ENCODE peak calls at places on chromosomes 1 and 21, in eight cellular contexts. One of them, this sample, is unnamed. For H3K9me3 and H3K27me3, the result is how much of the 10 kb centered on the place peaks cover.

GRCh38 chr1:20150326-20150705 is 11.2 kb downstream of the PLA2G2F start:
- DNase-seq in DND-41: no peak
- DNase-seq in pancreas: no peak
- DNase-seq in Karpas-422: no peak
- DNase-seq in Panc1: no peak
- DNase-seq in lower lobe of right lung: no peak
- DNase-seq in IMR-90: no peak
- DNase-seq in gastrocnemius medialis: no peak
- DNase-seq in this sample: no peak

GRCh38 chr1:83497563-83497962 is 501.4 kb downstream of the TTLL7 start:
- DNase-seq in pancreas: no peak
- DNase-seq in DND-41: no peak
- DNase-seq in Karpas-422: no peak
- DNase-seq in gastrocnemius medialis: no peak
- DNase-seq in IMR-90: no peak
- DNase-seq in lower lobe of right lung: no peak
- DNase-seq in Panc1: no peak
- DNase-seq in this sample: no peak

GRCh38 chr1:10680487-10680886 is 116.0 kb downstream of the CASZ1 start:
- DNase-seq in Panc1: no peak
- DNase-seq in lower lobe of right lung: peak
- DNase-seq in pancreas: no peak
- DNase-seq in Karpas-422: no peak
- DNase-seq in gastrocnemius medialis: no peak
- DNase-seq in DND-41: no peak
- DNase-seq in IMR-90: no peak
- DNase-seq in this sample: no peak

GRCh38 chr1:182962554-182963115 is 9.7 kb upstream of the SHCBP1L start:
- DNase-seq in DND-41: peak
- DNase-seq in lower lobe of right lung: peak
- DNase-seq in Panc1: peak
- DNase-seq in IMR-90: peak
- DNase-seq in Karpas-422: peak
- DNase-seq in gastrocnemius medialis: peak
- DNase-seq in pancreas: peak
- DNase-seq in this sample: peak

GRCh38 chr1:29645586-29645985 is 409.3 kb downstream of the PTPRU start:
- DNase-seq in pancreas: no peak
- DNase-seq in DND-41: no peak
- DNase-seq in Panc1: no peak
- DNase-seq in lower lobe of right lung: no peak
- DNase-seq in gastrocnemius medialis: no peak
- DNase-seq in IMR-90: no peak
- DNase-seq in Karpas-422: no peak
- DNase-seq in this sample: no peak

GRCh38 chr1:85240174-85240601 is 19.3 kb downstream of the C1orf52 start:
- DNase-seq in Panc1: no peak
- DNase-seq in lower lobe of right lung: no peak
- DNase-seq in pancreas: no peak
- DNase-seq in gastrocnemius medialis: no peak
- DNase-seq in IMR-90: peak
- DNase-seq in DND-41: no peak
- DNase-seq in Karpas-422: no peak
- DNase-seq in this sample: no peak

GRCh38 chr1:247421074-247421473 is 5.1 kb downstream of the NLRP3 start:
- DNase-seq in DND-41: no peak
- DNase-seq in lower lobe of right lung: no peak
- DNase-seq in Panc1: no peak
- DNase-seq in Karpas-422: no peak
- DNase-seq in pancreas: no peak
- DNase-seq in IMR-90: no peak
- DNase-seq in gastrocnemius medialis: no peak
- DNase-seq in this sample: no peak

GRCh38 chr1:173852105-173852504 is 15.7 kb downstream of the GAS5 start:
- DNase-seq in lower lobe of right lung: no peak
- DNase-seq in Karpas-422: no peak
- DNase-seq in Panc1: no peak
- DNase-seq in IMR-90: peak
- DNase-seq in pancreas: no peak
- DNase-seq in gastrocnemius medialis: no peak
- DNase-seq in DND-41: no peak
- DNase-seq in this sample: no peak

GRCh38 chr1:155454096-155454495 is 108.5 kb downstream of the ASH1L start:
- DNase-seq in Panc1: no peak
- DNase-seq in lower lobe of right lung: no peak
- DNase-seq in Karpas-422: no peak
- DNase-seq in DND-41: no peak
- DNase-seq in IMR-90: peak
- DNase-seq in pancreas: no peak
- DNase-seq in gastrocnemius medialis: no peak
- DNase-seq in this sample: no peak

GRCh38 chr1:77538956-77539509 is 143.4 kb downstream of the ZZZ3 start:
- DNase-seq in Karpas-422: peak
- DNase-seq in DND-41: no peak
- DNase-seq in IMR-90: peak
- DNase-seq in gastrocnemius medialis: no peak
- DNase-seq in Panc1: peak
- DNase-seq in lower lobe of right lung: no peak
- DNase-seq in pancreas: peak
- DNase-seq in this sample: peak

GRCh38 chr1:243693764-243694163 is 156.3 kb downstream of the AKT3 start:
- DNase-seq in pancreas: no peak
- DNase-seq in DND-41: no peak
- DNase-seq in IMR-90: no peak
- DNase-seq in lower lobe of right lung: no peak
- DNase-seq in Panc1: no peak
- DNase-seq in Karpas-422: no peak
- DNase-seq in gastrocnemius medialis: no peak
- DNase-seq in this sample: no peak

GRCh38 chr1:21355956-21356355 is 65.7 kb upstream of the ECE1 start:
- DNase-seq in Panc1: no peak
- DNase-seq in gastrocnemius medialis: no peak
- DNase-seq in IMR-90: no peak
- DNase-seq in Karpas-422: no peak
- DNase-seq in lower lobe of right lung: no peak
- DNase-seq in pancreas: peak
- DNase-seq in DND-41: no peak
- DNase-seq in this sample: no peak

GRCh38 chr1:64881281-64881680 is 85.1 kb downstream of the JAK1 start:
- DNase-seq in Karpas-422: no peak
- DNase-seq in IMR-90: peak
- DNase-seq in pancreas: no peak
- DNase-seq in gastrocnemius medialis: no peak
- DNase-seq in lower lobe of right lung: no peak
- DNase-seq in Panc1: no peak
- DNase-seq in DND-41: no peak
- DNase-seq in this sample: no peak

GRCh38 chr1:64546018-64546417 is 76.1 kb downstream of the CACHD1 start:
- DNase-seq in IMR-90: no peak
- DNase-seq in Karpas-422: no peak
- DNase-seq in Panc1: no peak
- DNase-seq in pancreas: no peak
- DNase-seq in lower lobe of right lung: no peak
- DNase-seq in gastrocnemius medialis: no peak
- DNase-seq in DND-41: no peak
- DNase-seq in this sample: no peak

GRCh38 chr1:18661404-18662285 is 31.0 kb downstream of the PAX7 start:
- DNase-seq in DND-41: peak
- DNase-seq in lower lobe of right lung: no peak
- DNase-seq in pancreas: no peak
- DNase-seq in Karpas-422: no peak
- DNase-seq in IMR-90: no peak
- DNase-seq in Panc1: no peak
- DNase-seq in gastrocnemius medialis: no peak
- DNase-seq in this sample: no peak

GRCh38 chr1:47562147-47562546 is 124.3 kb downstream of the FOXD2 start:
- DNase-seq in gastrocnemius medialis: no peak
- DNase-seq in DND-41: no peak
- DNase-seq in Karpas-422: no peak
- DNase-seq in lower lobe of right lung: no peak
- DNase-seq in Panc1: no peak
- DNase-seq in pancreas: no peak
- DNase-seq in IMR-90: no peak
- DNase-seq in this sample: no peak

GRCh38 chr1:152185544-152186391 is 26.7 kb upstream of the RPTN start:
- DNase-seq in IMR-90: peak
- DNase-seq in lower lobe of right lung: no peak
- DNase-seq in Karpas-422: peak
- DNase-seq in Panc1: no peak
- DNase-seq in gastrocnemius medialis: no peak
- DNase-seq in DND-41: peak
- DNase-seq in pancreas: no peak
- DNase-seq in this sample: no peak

GRCh38 chr1:36323636-36324321 is at the start of gene EVA1B:
- DNase-seq in IMR-90: peak
- DNase-seq in lower lobe of right lung: peak
- DNase-seq in Karpas-422: no peak
- DNase-seq in gastrocnemius medialis: peak
- DNase-seq in pancreas: peak
- DNase-seq in Panc1: no peak
- DNase-seq in DND-41: peak
- DNase-seq in this sample: peak

GRCh38 chr21:42847726-42848125 is 31.6 kb downstream of the WDR4 start:
- DNase-seq in DND-41: no peak
- DNase-seq in Panc1: no peak
- DNase-seq in gastrocnemius medialis: no peak
- DNase-seq in pancreas: no peak
- DNase-seq in Karpas-422: no peak
- DNase-seq in lower lobe of right lung: peak
- DNase-seq in IMR-90: no peak
- DNase-seq in this sample: no peak

DNA sequence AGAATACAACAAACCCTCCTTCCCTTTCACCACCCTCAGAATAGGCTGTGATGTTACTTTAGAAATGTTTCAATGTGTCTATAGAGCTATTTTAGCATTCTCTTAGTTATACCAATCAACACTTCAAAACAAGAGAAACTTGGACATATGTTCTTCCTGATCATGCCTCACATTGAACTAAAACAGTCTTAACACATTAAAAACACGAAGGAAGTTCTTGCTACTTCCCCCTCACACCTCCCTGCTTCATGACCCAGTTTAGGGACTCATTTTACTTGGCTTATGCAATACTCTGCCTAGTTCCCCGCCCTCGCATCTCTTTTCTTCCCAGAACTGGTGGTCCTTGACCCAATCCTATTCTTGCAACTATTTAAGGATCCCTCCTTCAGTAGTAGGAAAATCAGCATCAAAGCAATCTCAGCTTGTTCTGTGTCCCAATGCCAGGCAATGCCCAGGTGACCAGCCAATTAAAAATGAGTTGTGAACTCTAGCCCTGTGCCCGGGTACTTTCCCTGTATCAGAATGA is 408.8 kb upstream of the BEND5 start:
- DNase-seq in IMR-90: no peak
- DNase-seq in pancreas: no peak
- DNase-seq in Karpas-422: no peak
- DNase-seq in gastrocnemius medialis: no peak
- DNase-seq in lower lobe of right lung: no peak
- DNase-seq in DND-41: no peak
- DNase-seq in Panc1: no peak
- DNase-seq in this sample: no peak
- H3K9me3 ChIP-seq in IMR-90: under half
- H3K9me3 ChIP-seq in pancreas: under half
- H3K9me3 ChIP-seq in Karpas-422: under half
- H3K9me3 ChIP-seq in gastrocnemius medialis: under half
- H3K9me3 ChIP-seq in lower lobe of right lung: under half
- H3K9me3 ChIP-seq in DND-41: under half
- H3K9me3 ChIP-seq in Panc1: under half
- H3K9me3 ChIP-seq in this sample: under half

GRCh38 chr1:114157275-114157660 is 3.6 kb upstream of the SYT6 start:
- DNase-seq in gastrocnemius medialis: no peak
- DNase-seq in IMR-90: no peak
- DNase-seq in Panc1: no peak
- DNase-seq in Karpas-422: no peak
- DNase-seq in pancreas: no peak
- DNase-seq in lower lobe of right lung: no peak
- DNase-seq in DND-41: no peak
- DNase-seq in this sample: no peak
- H3K27me3 ChIP-seq in gastrocnemius medialis: under half
- H3K27me3 ChIP-seq in IMR-90: half or more
- H3K27me3 ChIP-seq in Panc1: under half
- H3K27me3 ChIP-seq in Karpas-422: under half
- H3K27me3 ChIP-seq in pancreas: under half
- H3K27me3 ChIP-seq in lower lobe of right lung: under half
- H3K27me3 ChIP-seq in DND-41: under half
- H3K27me3 ChIP-seq in this sample: under half

DNA sequence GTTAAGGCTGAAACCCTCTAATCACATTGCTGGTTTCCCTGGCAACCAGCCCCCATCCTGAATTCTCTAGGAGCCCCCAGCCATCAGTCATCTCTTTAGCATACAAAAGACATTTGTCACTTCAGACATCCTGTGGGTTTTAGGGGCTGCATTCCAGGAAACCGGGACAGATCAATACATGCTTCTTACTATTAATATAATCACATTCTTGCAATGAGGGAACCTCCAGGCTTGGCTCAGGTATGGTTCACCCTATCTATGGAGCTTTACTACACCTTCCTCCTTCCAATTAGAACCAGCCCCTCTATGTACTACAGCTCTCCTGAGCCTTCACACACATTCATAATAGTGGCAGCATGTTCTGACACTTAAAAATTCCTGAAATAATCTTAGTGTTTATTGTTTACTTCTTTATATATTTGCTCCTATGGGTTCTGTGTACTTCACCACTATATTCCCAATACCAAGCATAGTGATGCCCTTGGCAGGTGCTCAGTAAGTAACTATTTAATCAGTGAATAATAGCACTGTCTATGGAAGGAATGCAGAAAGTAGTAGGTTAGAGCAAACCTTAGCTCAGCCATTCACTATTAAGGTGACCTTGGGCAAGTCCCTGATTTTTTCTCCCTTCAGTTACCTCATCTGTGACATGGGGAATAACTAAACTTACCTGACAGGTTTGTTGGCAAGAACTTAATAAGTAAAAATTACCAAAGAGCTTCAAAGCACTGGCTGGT is 59.6 kb downstream of the ZNF678 start:
- DNase-seq in pancreas: no peak
- DNase-seq in Karpas-422: no peak
- DNase-seq in lower lobe of right lung: no peak
- DNase-seq in IMR-90: no peak
- DNase-seq in Panc1: no peak
- DNase-seq in gastrocnemius medialis: no peak
- DNase-seq in DND-41: no peak
- DNase-seq in this sample: no peak
- H3K9me3 ChIP-seq in pancreas: under half
- H3K9me3 ChIP-seq in Karpas-422: under half
- H3K9me3 ChIP-seq in lower lobe of right lung: half or more
- H3K9me3 ChIP-seq in IMR-90: under half
- H3K9me3 ChIP-seq in Panc1: under half
- H3K9me3 ChIP-seq in gastrocnemius medialis: under half
- H3K9me3 ChIP-seq in DND-41: half or more
- H3K9me3 ChIP-seq in this sample: under half

DNA sequence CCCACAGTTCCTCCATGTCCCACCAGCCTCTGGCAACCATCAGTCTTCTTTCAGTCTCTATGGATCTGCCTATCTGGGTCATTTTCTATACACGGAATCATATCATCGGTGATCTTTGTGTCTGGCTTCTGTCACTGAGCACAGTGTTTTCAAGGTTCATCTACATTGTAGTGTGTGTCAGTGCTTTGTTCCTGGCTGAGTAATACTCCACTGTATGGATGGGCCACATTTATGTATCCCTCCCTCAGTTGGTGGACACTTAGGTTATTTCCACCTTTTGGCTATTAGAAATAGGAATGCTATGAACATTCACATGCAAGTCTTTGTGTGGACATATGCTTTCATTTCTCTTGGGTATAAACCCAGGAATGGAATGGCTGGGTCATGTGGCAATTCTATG is 46.6 kb downstream of the RIPK4 start:
- DNase-seq in Panc1: no peak
- DNase-seq in IMR-90: no peak
- DNase-seq in DND-41: no peak
- DNase-seq in lower lobe of right lung: no peak
- DNase-seq in pancreas: no peak
- DNase-seq in Karpas-422: no peak
- DNase-seq in gastrocnemius medialis: no peak
- DNase-seq in this sample: no peak
- H3K27me3 ChIP-seq in Panc1: under half
- H3K27me3 ChIP-seq in IMR-90: under half
- H3K27me3 ChIP-seq in DND-41: under half
- H3K27me3 ChIP-seq in lower lobe of right lung: under half
- H3K27me3 ChIP-seq in pancreas: under half
- H3K27me3 ChIP-seq in Karpas-422: under half
- H3K27me3 ChIP-seq in gastrocnemius medialis: under half
- H3K27me3 ChIP-seq in this sample: under half

This sample was measured in right atrium auricular region.